ENCODE peak calls at places on chromosomes 4 and X, in six cellular contexts. O, W, B, V, I and D are unnamed samples.

GRCh38 chr4:38691251-38692008 is 27.4 kb downstream of the KLF3 start:
- DNase-seq in I (no peak), B (no peak), O (peak; percentile 92), V (no peak), W (no peak), D (no peak)

GRCh38 chrX:136318895-136319597 is 18.3 kb downstream of the ADGRG4 start:
- DNase-seq in V (peak; percentile 11), I (no peak), B (no peak), W (no peak), O (no peak), D (no peak)

GRCh38 chrX:134551365-134552095 is 91.6 kb downstream of the HPRT1 start:
- DNase-seq in I (peak; percentile 25), W (no peak), V (no peak), O (peak; percentile 56), B (no peak), D (peak; percentile 68)

GRCh38 chr4:34220601-34221000 is 2023.7 kb downstream of the ARAP2 start:
- DNase-seq in I (no peak), V (no peak), W (no peak), O (no peak), B (no peak), D (no peak)

GRCh38 chr4:93828332-93828829 is at the start of gene ATOH1:
- DNase-seq in O (peak; percentile 13), V (peak; percentile 76), B (peak; percentile 60), I (peak; percentile 90), W (peak; percentile 97), D (no peak)

GRCh38 chr4:137267024-137267423 is 265.3 kb downstream of the PCDH18 start:
- DNase-seq in V (no peak), I (no peak), O (peak; percentile 87), B (no peak), W (no peak), D (peak; percentile 24)

GRCh38 chr4:53734584-53735363 is 143.5 kb upstream of the LNX1 start:
- DNase-seq in B (no peak), W (no peak), V (no peak), O (peak; percentile 89), I (no peak), D (peak; percentile 68)

GRCh38 chr4:85895755-85896154 is 420.8 kb downstream of the ARHGAP24 start:
- DNase-seq in B (no peak), O (no peak), V (no peak), W (no peak), I (no peak), D (no peak)

GRCh38 chr4:14218641-14219040 is 591.1 kb upstream of the BOD1L1 start:
- DNase-seq in B (no peak), V (no peak), I (peak; percentile 3), O (no peak), W (no peak), D (no peak)

GRCh38 chr4:67608047-67608446 is 49.5 kb downstream of the STAP1 start:
- DNase-seq in I (no peak), B (peak; percentile 59), O (peak; percentile 2), W (no peak), V (no peak), D (no peak)

GRCh38 chrX:40867352-40867751 is 132.0 kb upstream of the MED14 start:
- DNase-seq in O (peak; percentile 37), I (no peak), V (no peak), B (no peak), W (no peak), D (peak; percentile 70)

GRCh38 chr4:43251760-43252317 is 359.3 kb downstream of the GRXCR1 start:
- DNase-seq in B (no peak), I (no peak), O (peak; percentile 9), W (no peak), V (no peak), D (peak; percentile 37)

GRCh38 chr4:122045533-122045932 is 93.7 kb upstream of the TRPC3 start:
- DNase-seq in W (no peak), B (no peak), V (peak; percentile 3), O (peak; percentile 92), I (no peak), D (peak; percentile 97)

GRCh38 chr4:1851575-1852415 is 4.2 kb downstream of the LETM1 start:
- DNase-seq in B (no peak), I (no peak), V (no peak), W (no peak), O (peak; percentile 30), D (no peak)

GRCh38 chr4:151035321-151035720 is 20.2 kb upstream of the LRBA start:
- DNase-seq in O (no peak), B (no peak), V (no peak), I (no peak), W (peak; percentile 32), D (peak; percentile 77)

GRCh38 chr4:87067120-87067885 is 132.5 kb downstream of the AFF1 start:
- DNase-seq in W (no peak), B (no peak), I (no peak), V (no peak), O (no peak), D (no peak)

GRCh38 chrX:130539721-130540321 is 138.0 kb downstream of the RBMX2 start:
- DNase-seq in V (peak; percentile 47), B (peak; percentile 69), O (peak; percentile 71), I (peak; percentile 61), W (peak; percentile 65), D (peak; percentile 63)

GRCh38 chr4:144288011-144288903 is 147.7 kb upstream of the GYPA start:
- DNase-seq in I (peak; percentile 5), W (peak; percentile 3), B (no peak), O (no peak), V (no peak), D (no peak)

GRCh38 chr4:185840201-185840600 is 28.2 kb upstream of the SORBS2 start:
- DNase-seq in I (no peak), V (no peak), O (peak; percentile 36), W (no peak), B (no peak), D (no peak)

GRCh38 chr4:77505958-77506319 is 99.7 kb upstream of the CXCL13 start:
- DNase-seq in O (no peak), I (no peak), V (no peak), W (no peak), B (no peak), D (no peak)

GRCh38 chr4:41257257-41257900 is 651 bp downstream of the UCHL1 start:
- DNase-seq in W (peak; percentile 74), V (peak; percentile 85), B (peak; percentile 91), O (peak; percentile 85), I (peak; percentile 79), D (no peak)

GRCh38 chr4:78937837-78938236 is 1.4 kb downstream of the PAQR3 start:
- DNase-seq in V (no peak), B (no peak), W (no peak), I (no peak), O (peak; percentile 75), D (peak; percentile 18)

GRCh38 chrX:31371956-31372355 is 300.1 kb upstream of the FTHL17 start:
- DNase-seq in W (no peak), I (no peak), V (no peak), O (no peak), B (no peak), D (no peak)

GRCh38 chr4:85116008-85116407 is 149.5 kb upstream of the WDFY3 start:
- DNase-seq in O (no peak), W (no peak), I (no peak), B (no peak), V (no peak), D (no peak)

GRCh38 chr4:104728380-104729122 is 233.9 kb upstream of the CXXC4 start:
- DNase-seq in B (no peak), W (no peak), I (no peak), O (peak; percentile 60), V (no peak), D (peak; percentile 94)

GRCh38 chr4:116702949-116703348 is 382.4 kb downstream of the TRAM1L1 start:
- DNase-seq in V (peak; percentile 13), O (no peak), I (no peak), W (peak; percentile 48), B (peak; percentile 21), D (peak; percentile 43)

GRCh38 chr4:174699654-174700053 is 129.4 kb downstream of the GLRA3 start:
- DNase-seq in V (no peak), I (no peak), W (no peak), B (no peak), O (no peak), D (no peak)

GRCh38 chr4:41887821-41888699 is 47.2 kb upstream of the TMEM33 start:
- DNase-seq in B (peak; percentile 58), W (peak; percentile 65), I (peak; percentile 61), O (peak; percentile 66), V (no peak), D (peak; percentile 62)

GRCh38 chrX:140572724-140573123 is 67.9 kb upstream of the SOX3 start:
- DNase-seq in B (peak; percentile 49), O (peak; percentile 42), I (peak; percentile 64), W (peak; percentile 64), V (peak; percentile 21), D (peak; percentile 62)

DNA sequence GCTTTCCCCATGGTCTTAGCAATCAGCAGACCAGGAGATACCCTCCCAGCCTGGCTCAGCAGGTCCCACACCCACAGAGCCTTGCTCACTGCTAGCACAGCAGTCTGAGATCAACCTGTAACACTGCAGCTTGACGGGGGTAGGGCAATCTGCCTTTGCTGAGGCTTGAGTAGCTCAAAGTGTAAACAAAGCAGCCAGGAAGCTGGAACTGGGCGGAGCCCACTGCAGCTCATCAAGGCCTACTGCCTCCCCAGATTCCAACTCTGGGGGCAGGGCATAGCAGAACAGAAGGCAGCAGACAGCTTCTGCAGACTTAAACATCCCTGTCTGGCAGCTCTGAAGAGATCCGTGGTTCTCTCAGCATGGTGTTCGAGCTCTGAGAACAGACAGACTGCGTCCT is 15.0 kb upstream of the GABRA2 start:
- DNase-seq in W (peak; percentile 65), V (no peak), B (peak; percentile 57), I (peak; percentile 70), O (no peak), D (peak; percentile 3)
- TF ChIP-seq EZH2phosphoT487 in W (no peak), V (no peak), B (no peak), I (no peak), O (no peak), D (no peak)

DNA sequence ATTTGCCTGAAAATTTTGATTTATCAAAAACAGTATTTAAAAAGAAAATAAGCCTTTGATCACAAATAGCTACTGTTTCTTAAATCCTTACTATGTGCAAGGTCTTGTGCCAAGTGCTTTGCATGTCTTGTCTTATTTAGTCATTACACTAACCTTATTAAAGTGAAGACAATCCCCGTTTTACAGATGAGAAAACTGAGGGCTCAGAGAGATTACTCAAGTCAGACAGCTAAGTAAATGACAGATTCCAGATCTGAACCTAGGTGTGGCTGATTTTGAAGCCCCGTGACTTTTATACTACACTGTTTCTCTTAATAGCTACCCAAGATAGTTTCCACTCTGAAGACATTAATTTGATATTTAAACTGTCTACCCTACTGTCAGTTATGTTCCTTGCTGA is 38.2 kb downstream of the AFF2 start:
- DNase-seq in W (no peak), V (no peak), B (no peak), I (no peak), O (no peak), D (no peak)
- H3F3A ChIP-seq in W (no peaks in the 10 kb centered on the region), V (no peaks in the 10 kb centered on the region), B (no peaks in the 10 kb centered on the region), I (no peaks in the 10 kb centered on the region), O (no peaks in the 10 kb centered on the region), D (no peaks in the 10 kb centered on the region)

GRCh38 chr4:128387600-128388351 is 100.2 kb upstream of the PGRMC2 start:
- DNase-seq in I (no peak), O (peak; percentile 33), B (no peak), V (no peak), W (no peak), D (peak; percentile 52)
- H3K4me2 ChIP-seq in I (no peak overlapping the region), O (peak overlapping the region; percentile 13), B (no peak overlapping the region), V (peak overlapping the region; percentile 67), W (no peak overlapping the region), D (peak overlapping the region; percentile 50)

DNA sequence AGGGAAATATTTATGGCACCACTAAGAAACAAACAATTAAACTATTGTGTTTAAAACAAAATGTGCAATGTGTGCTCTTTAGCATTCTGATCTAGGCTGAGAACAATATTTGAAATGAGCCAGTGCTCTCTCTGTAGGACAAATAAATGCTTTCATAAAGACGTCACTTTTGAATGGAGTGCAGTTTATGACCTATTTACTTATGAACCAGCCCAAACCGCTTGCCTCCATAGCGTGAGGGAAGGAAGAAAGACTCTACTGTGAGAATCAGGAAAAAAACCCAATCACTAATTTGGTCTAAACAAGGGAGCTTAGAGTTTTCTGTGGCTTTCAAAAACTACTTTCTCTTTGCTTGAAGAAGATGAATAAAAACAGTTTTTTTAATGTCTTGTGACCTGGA is 39.4 kb downstream of the SAT1 start:
- DNase-seq in W (no peak), V (no peak), O (peak; percentile 66), I (no peak), B (no peak), D (peak; percentile 69)
- TF ChIP-seq EZH2phosphoT487 in W (no peak), V (no peak), O (no peak), I (no peak), B (no peak), D (no peak)